ENCODE peak calls at places on chromosomes 12 and 14, in eight cellular contexts. One of them, this sample, is unnamed.

GRCh38 chr12:1474059-1474537 is 120.3 kb downstream of the FBXL14 start:
- DNase-seq in uterus: no peak
- DNase-seq in GM06990: no peak
- DNase-seq in nephron progenitor cell: no peak
- DNase-seq in dorsolateral prefrontal cortex: no peak
- DNase-seq in chondrocyte: no peak
- DNase-seq in astrocyte of the spinal cord: peak; percentile 97
- DNase-seq in astrocyte of the cerebellum: peak; percentile 88
- DNase-seq in this sample: no peak

GRCh38 chr14:103846569-103847438 is 571 bp downstream of the PPP1R13B start:
- DNase-seq in uterus: no peak
- DNase-seq in GM06990: peak; percentile 47
- DNase-seq in nephron progenitor cell: peak; percentile 30
- DNase-seq in dorsolateral prefrontal cortex: no peak
- DNase-seq in chondrocyte: peak; percentile 83
- DNase-seq in astrocyte of the spinal cord: no peak
- DNase-seq in astrocyte of the cerebellum: no peak
- DNase-seq in this sample: peak; percentile 78

GRCh38 chr12:89709994-89710872 is 1.6 kb upstream of the ATP2B1 start:
- DNase-seq in uterus: peak; percentile 55
- DNase-seq in GM06990: no peak
- DNase-seq in nephron progenitor cell: peak; percentile 73
- DNase-seq in dorsolateral prefrontal cortex: peak; percentile 50
- DNase-seq in chondrocyte: peak; percentile 91
- DNase-seq in astrocyte of the spinal cord: no peak
- DNase-seq in astrocyte of the cerebellum: no peak
- DNase-seq in this sample: no peak

GRCh38 chr12:98678946-98679610 is 34.0 kb downstream of the APAF1 start:
- DNase-seq in uterus: no peak
- DNase-seq in GM06990: no peak
- DNase-seq in nephron progenitor cell: no peak
- DNase-seq in dorsolateral prefrontal cortex: no peak
- DNase-seq in chondrocyte: no peak
- DNase-seq in astrocyte of the spinal cord: no peak
- DNase-seq in astrocyte of the cerebellum: no peak
- DNase-seq in this sample: no peak

GRCh38 chr12:5872745-5873144 is 72.3 kb downstream of the ANO2 start:
- DNase-seq in uterus: no peak
- DNase-seq in GM06990: no peak
- DNase-seq in nephron progenitor cell: peak; percentile 11
- DNase-seq in dorsolateral prefrontal cortex: no peak
- DNase-seq in chondrocyte: no peak
- DNase-seq in astrocyte of the spinal cord: peak; percentile 6
- DNase-seq in astrocyte of the cerebellum: no peak
- DNase-seq in this sample: no peak

GRCh38 chr12:78385541-78385940 is 479.0 kb upstream of the SYT1 start:
- DNase-seq in uterus: no peak
- DNase-seq in GM06990: no peak
- DNase-seq in nephron progenitor cell: no peak
- DNase-seq in dorsolateral prefrontal cortex: no peak
- DNase-seq in chondrocyte: no peak
- DNase-seq in astrocyte of the spinal cord: no peak
- DNase-seq in astrocyte of the cerebellum: no peak
- DNase-seq in this sample: no peak

GRCh38 chr12:57150400-57150799 is 3.0 kb upstream of the LRP1-AS start:
- DNase-seq in uterus: no peak
- DNase-seq in GM06990: no peak
- DNase-seq in nephron progenitor cell: no peak
- DNase-seq in dorsolateral prefrontal cortex: no peak
- DNase-seq in chondrocyte: no peak
- DNase-seq in astrocyte of the spinal cord: no peak
- DNase-seq in astrocyte of the cerebellum: no peak
- DNase-seq in this sample: no peak

GRCh38 chr14:49206832-49207231 is 379.3 kb downstream of the RPS29 start:
- DNase-seq in uterus: no peak
- DNase-seq in GM06990: no peak
- DNase-seq in nephron progenitor cell: no peak
- DNase-seq in dorsolateral prefrontal cortex: no peak
- DNase-seq in chondrocyte: no peak
- DNase-seq in astrocyte of the spinal cord: no peak
- DNase-seq in astrocyte of the cerebellum: no peak
- DNase-seq in this sample: no peak

GRCh38 chr12:47032644-47033043 is 46.8 kb upstream of the PCED1B start:
- DNase-seq in uterus: no peak
- DNase-seq in GM06990: no peak
- DNase-seq in nephron progenitor cell: no peak
- DNase-seq in dorsolateral prefrontal cortex: no peak
- DNase-seq in chondrocyte: no peak
- DNase-seq in astrocyte of the spinal cord: peak; percentile 81
- DNase-seq in astrocyte of the cerebellum: peak; percentile 57
- DNase-seq in this sample: peak; percentile 15

GRCh38 chr12:6570264-6570887 is 2.3 kb upstream of the NOP2 start:
- DNase-seq in uterus: peak; percentile 34
- DNase-seq in GM06990: no peak
- DNase-seq in nephron progenitor cell: peak; percentile 65
- DNase-seq in dorsolateral prefrontal cortex: no peak
- DNase-seq in chondrocyte: no peak
- DNase-seq in astrocyte of the spinal cord: peak; percentile 22
- DNase-seq in astrocyte of the cerebellum: no peak
- DNase-seq in this sample: peak; percentile 53

DNA sequence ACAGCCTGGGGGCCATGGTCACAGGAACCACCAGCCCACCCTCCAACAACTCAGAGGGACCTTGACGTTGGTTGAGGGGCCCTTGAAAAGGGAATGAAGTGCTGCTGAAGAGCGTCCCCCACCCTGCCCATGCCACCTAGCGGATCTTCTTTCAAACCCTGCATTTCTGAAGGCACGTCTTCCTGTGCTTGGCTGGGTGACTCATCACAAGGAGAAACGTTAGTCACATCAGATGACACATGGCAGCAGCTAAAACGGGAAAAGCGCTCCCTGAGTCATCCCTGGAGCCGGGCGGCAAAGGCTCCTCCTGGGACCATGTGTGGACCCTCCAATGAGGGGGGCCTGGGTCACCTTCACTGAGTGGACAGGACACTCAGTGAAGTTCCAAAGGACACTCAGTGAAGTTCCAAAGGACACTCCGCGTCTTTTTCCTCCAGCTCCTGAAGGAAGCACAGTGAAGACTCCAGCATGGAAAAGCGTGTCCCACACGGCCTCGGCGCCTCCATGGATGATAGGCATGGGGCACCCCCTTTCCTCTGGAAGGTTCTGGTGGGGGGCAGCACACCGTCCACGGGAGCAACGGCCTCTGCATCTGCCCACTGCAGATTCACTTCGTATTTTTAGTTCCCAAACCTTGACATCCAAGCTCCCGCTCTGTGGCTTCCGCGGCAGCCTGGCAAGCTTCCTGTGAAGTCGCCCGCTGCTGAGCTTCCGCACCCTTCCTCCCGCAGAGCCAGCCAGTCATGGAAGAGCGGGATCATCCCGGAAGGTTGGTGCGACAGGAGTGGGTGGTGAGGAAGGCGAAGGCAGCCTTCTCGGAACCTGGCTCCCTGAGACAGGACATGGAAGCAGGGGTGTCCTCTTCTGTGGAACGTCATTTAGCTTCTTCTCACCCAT is 383.4 kb downstream of the VRK1 start:
- DNase-seq in uterus: no peak
- DNase-seq in GM06990: no peak
- DNase-seq in nephron progenitor cell: no peak
- DNase-seq in dorsolateral prefrontal cortex: peak; percentile 68
- DNase-seq in chondrocyte: peak; percentile 70
- DNase-seq in astrocyte of the spinal cord: peak; percentile 65
- DNase-seq in astrocyte of the cerebellum: peak; percentile 19
- DNase-seq in this sample: no peak
- TF ChIP-seq CTCF in uterus: no peak
- TF ChIP-seq CTCF in GM06990: no peak
- TF ChIP-seq CTCF in nephron progenitor cell: no peak
- TF ChIP-seq CTCF in dorsolateral prefrontal cortex: no peak
- TF ChIP-seq CTCF in chondrocyte: peak; percentile 54
- TF ChIP-seq CTCF in astrocyte of the spinal cord: peak; percentile 28
- TF ChIP-seq CTCF in astrocyte of the cerebellum: no peak
- TF ChIP-seq CTCF in this sample: no peak

GRCh38 chr12:111428081-111428727 is 22.5 kb downstream of the SH2B3 start:
- DNase-seq in uterus: no peak
- DNase-seq in GM06990: no peak
- DNase-seq in nephron progenitor cell: no peak
- DNase-seq in dorsolateral prefrontal cortex: no peak
- DNase-seq in chondrocyte: no peak
- DNase-seq in astrocyte of the spinal cord: no peak
- DNase-seq in astrocyte of the cerebellum: no peak
- DNase-seq in this sample: no peak

GRCh38 chr12:111431772-111432171 is 26.0 kb downstream of the SH2B3 start:
- DNase-seq in uterus: no peak
- DNase-seq in GM06990: no peak
- DNase-seq in nephron progenitor cell: no peak
- DNase-seq in dorsolateral prefrontal cortex: no peak
- DNase-seq in chondrocyte: no peak
- DNase-seq in astrocyte of the spinal cord: no peak
- DNase-seq in astrocyte of the cerebellum: no peak
- DNase-seq in this sample: no peak

GRCh38 chr12:111429760-111430417 is 24.2 kb downstream of the SH2B3 start:
- DNase-seq in uterus: no peak
- DNase-seq in GM06990: peak; percentile 74
- DNase-seq in nephron progenitor cell: no peak
- DNase-seq in dorsolateral prefrontal cortex: no peak
- DNase-seq in chondrocyte: no peak
- DNase-seq in astrocyte of the spinal cord: no peak
- DNase-seq in astrocyte of the cerebellum: no peak
- DNase-seq in this sample: no peak

GRCh38 chr12:111428728-111429175 is 23.0 kb downstream of the SH2B3 start:
- DNase-seq in uterus: no peak
- DNase-seq in GM06990: peak; percentile 47
- DNase-seq in nephron progenitor cell: no peak
- DNase-seq in dorsolateral prefrontal cortex: no peak
- DNase-seq in chondrocyte: no peak
- DNase-seq in astrocyte of the spinal cord: no peak
- DNase-seq in astrocyte of the cerebellum: no peak
- DNase-seq in this sample: no peak

DNA sequence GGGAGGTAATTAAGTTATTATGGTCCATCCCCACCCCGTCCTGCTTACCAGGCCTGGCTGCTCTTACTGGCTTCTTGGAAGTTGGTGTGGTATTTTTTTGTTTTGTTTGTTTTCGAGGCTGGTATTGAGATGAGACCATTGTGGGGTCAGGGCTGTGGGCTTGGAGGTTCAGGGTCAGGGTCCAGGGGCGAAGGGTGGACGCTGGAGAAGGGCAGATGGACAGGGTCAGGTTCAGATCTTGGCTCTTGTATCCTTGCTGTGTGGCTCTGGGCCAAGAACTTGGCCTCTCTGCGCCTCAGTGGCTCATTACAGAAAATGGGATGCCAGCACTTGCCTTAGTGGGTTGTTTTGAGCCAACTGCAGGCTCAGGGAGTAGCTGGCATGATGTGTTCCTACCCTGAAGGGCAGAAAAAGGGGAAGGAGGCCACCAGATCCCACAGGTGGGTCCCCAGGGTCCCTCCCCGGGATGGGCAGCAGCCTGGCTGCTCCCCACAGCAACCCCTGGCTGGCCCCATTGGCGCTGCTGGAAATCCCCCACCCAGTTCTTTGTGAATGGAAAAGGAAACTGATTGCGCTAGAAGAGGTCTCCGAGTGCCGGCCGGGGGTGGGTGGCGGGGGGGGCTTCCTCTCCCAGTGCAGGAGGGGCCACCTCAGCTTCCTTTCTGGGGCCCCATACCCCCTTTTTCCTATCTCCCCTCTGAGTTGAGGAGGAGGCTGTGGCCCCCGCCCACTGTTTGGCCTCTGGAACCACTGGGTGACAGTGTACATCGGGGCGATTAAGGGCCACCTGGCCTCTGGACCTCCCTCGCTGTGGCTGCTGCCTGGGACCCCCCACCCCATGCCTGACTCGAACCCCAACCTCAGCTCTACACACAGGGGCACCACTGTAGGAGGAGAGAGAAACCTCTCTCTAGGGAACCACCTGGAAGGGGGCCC is 25.0 kb downstream of the SH2B3 start:
- DNase-seq in uterus: no peak
- DNase-seq in GM06990: peak; percentile 82
- DNase-seq in nephron progenitor cell: no peak
- DNase-seq in dorsolateral prefrontal cortex: no peak
- DNase-seq in chondrocyte: no peak
- DNase-seq in astrocyte of the spinal cord: no peak
- DNase-seq in astrocyte of the cerebellum: no peak
- DNase-seq in this sample: peak; percentile 68
- TF ChIP-seq CTCF in uterus: no peak
- TF ChIP-seq CTCF in GM06990: peak; percentile 5
- TF ChIP-seq CTCF in nephron progenitor cell: no peak
- TF ChIP-seq CTCF in dorsolateral prefrontal cortex: no peak
- TF ChIP-seq CTCF in chondrocyte: no peak
- TF ChIP-seq CTCF in astrocyte of the spinal cord: no peak
- TF ChIP-seq CTCF in astrocyte of the cerebellum: no peak
- TF ChIP-seq CTCF in this sample: no peak

GRCh38 chr12:26629864-26630263 is 203.1 kb downstream of the ITPR2 start:
- DNase-seq in uterus: no peak
- DNase-seq in GM06990: no peak
- DNase-seq in nephron progenitor cell: no peak
- DNase-seq in dorsolateral prefrontal cortex: peak; percentile 41
- DNase-seq in chondrocyte: no peak
- DNase-seq in astrocyte of the spinal cord: peak; percentile 63
- DNase-seq in astrocyte of the cerebellum: no peak
- DNase-seq in this sample: no peak
- TF ChIP-seq CTCF in uterus: peak; percentile 32
- TF ChIP-seq CTCF in GM06990: no peak
- TF ChIP-seq CTCF in nephron progenitor cell: no peak
- TF ChIP-seq CTCF in dorsolateral prefrontal cortex: peak; percentile 56
- TF ChIP-seq CTCF in chondrocyte: peak; percentile 75
- TF ChIP-seq CTCF in astrocyte of the spinal cord: peak; percentile 61
- TF ChIP-seq CTCF in astrocyte of the cerebellum: peak; percentile 58
- TF ChIP-seq CTCF in this sample: no peak

GRCh38 chr12:31732926-31733548 is 4.2 kb upstream of the AMN1 start:
- DNase-seq in uterus: no peak
- DNase-seq in GM06990: peak; percentile 40
- DNase-seq in nephron progenitor cell: no peak
- DNase-seq in dorsolateral prefrontal cortex: no peak
- DNase-seq in chondrocyte: no peak
- DNase-seq in astrocyte of the spinal cord: peak; percentile 89
- DNase-seq in astrocyte of the cerebellum: peak; percentile 63
- DNase-seq in this sample: no peak

GRCh38 chr12:31737345-31737744 is 8.5 kb upstream of the AMN1 start:
- DNase-seq in uterus: no peak
- DNase-seq in GM06990: no peak
- DNase-seq in nephron progenitor cell: no peak
- DNase-seq in dorsolateral prefrontal cortex: no peak
- DNase-seq in chondrocyte: no peak
- DNase-seq in astrocyte of the spinal cord: no peak
- DNase-seq in astrocyte of the cerebellum: no peak
- DNase-seq in this sample: no peak

GRCh38 chr12:31740618-31741017 is 11.8 kb upstream of the AMN1 start:
- DNase-seq in uterus: no peak
- DNase-seq in GM06990: no peak
- DNase-seq in nephron progenitor cell: no peak
- DNase-seq in dorsolateral prefrontal cortex: no peak
- DNase-seq in chondrocyte: no peak
- DNase-seq in astrocyte of the spinal cord: no peak
- DNase-seq in astrocyte of the cerebellum: no peak
- DNase-seq in this sample: no peak

GRCh38 chr12:31737763-31738162 is 8.9 kb upstream of the AMN1 start:
- DNase-seq in uterus: no peak
- DNase-seq in GM06990: no peak
- DNase-seq in nephron progenitor cell: no peak
- DNase-seq in dorsolateral prefrontal cortex: no peak
- DNase-seq in chondrocyte: no peak
- DNase-seq in astrocyte of the spinal cord: no peak
- DNase-seq in astrocyte of the cerebellum: no peak
- DNase-seq in this sample: no peak

GRCh38 chr12:31736472-31736871 is 7.7 kb upstream of the AMN1 start:
- DNase-seq in uterus: no peak
- DNase-seq in GM06990: no peak
- DNase-seq in nephron progenitor cell: no peak
- DNase-seq in dorsolateral prefrontal cortex: no peak
- DNase-seq in chondrocyte: no peak
- DNase-seq in astrocyte of the spinal cord: peak; percentile 82
- DNase-seq in astrocyte of the cerebellum: no peak
- DNase-seq in this sample: no peak
- TF ChIP-seq CTCF in uterus: no peak
- TF ChIP-seq CTCF in GM06990: no peak
- TF ChIP-seq CTCF in nephron progenitor cell: no peak
- TF ChIP-seq CTCF in dorsolateral prefrontal cortex: no peak
- TF ChIP-seq CTCF in chondrocyte: no peak
- TF ChIP-seq CTCF in astrocyte of the spinal cord: no peak
- TF ChIP-seq CTCF in astrocyte of the cerebellum: no peak
- TF ChIP-seq CTCF in this sample: no peak